ENCODE peak calls at places on chromosomes 4 and X, in seven cellular contexts. F is midbrain; I is activated gamma-delta T cell treated with Interleukin-2 at 50 U/mL for 16 hours; Q is stimulated activated effector memory CD8-positive, alpha-beta T cell treated with anti-CD3 and anti-CD28 coated beads, Interleukin-12 subunit alpha, Interleukin-12 subunit beta, amount 100 ng/mL, for 72 hours; B is HT1080; C is testis; N is RCC 7860. R is an unnamed sample.

GRCh38 chr4:185194924-185195632 is 8.7 kb downstream of the CFAP97 start:
- DNase-seq in F (no peak), I (no peak), Q (no peak), B (no peak), C (no peak), N (no peak), R (no peak)

GRCh38 chrX:70960728-70961127 is 29.8 kb upstream of the SLC7A3 start:
- DNase-seq in F (no peak), I (no peak), Q (no peak), B (no peak), C (no peak), N (no peak), R (no peak)

GRCh38 chr4:84579410-84579791 is 3.5 kb upstream of the CDS1 start:
- DNase-seq in F (peak; percentile 6), I (no peak), Q (no peak), B (no peak), C (no peak), N (peak; percentile 18), R (no peak)

GRCh38 chr4:16225996-16226815 is at the start of gene TAPT1:
- DNase-seq in F (peak; percentile 73), I (peak; percentile 69), Q (peak; percentile 82), B (no peak), C (peak; percentile 86), N (peak; percentile 36), R (peak; percentile 76)

GRCh38 chr4:108991929-108992328 is 229.1 kb upstream of the ETNPPL start:
- DNase-seq in F (no peak), I (no peak), Q (no peak), B (peak; percentile 74), C (no peak), N (no peak), R (no peak)

GRCh38 chr4:124018383-124019317 is 622.1 kb downstream of the SPRY1 start:
- DNase-seq in F (no peak), I (no peak), Q (no peak), B (no peak), C (peak; percentile 45), N (no peak), R (peak; percentile 50)

GRCh38 chr4:145882594-145882993 is 56.0 kb downstream of the ZNF827 start:
- DNase-seq in F (peak; percentile 74), I (no peak), Q (no peak), B (no peak), C (no peak), N (no peak), R (no peak)

GRCh38 chr4:145679520-145679919 is 426 bp upstream of the C4orf51 start:
- DNase-seq in F (no peak), I (no peak), Q (no peak), B (peak; percentile 88), C (no peak), N (peak; percentile 84), R (peak; percentile 39)

GRCh38 chrX:134743121-134743520 is 84.8 kb upstream of the PLAC1 start:
- DNase-seq in F (no peak), I (no peak), Q (no peak), B (no peak), C (no peak), N (no peak), R (no peak)

GRCh38 chrX:45762699-45763647 is 562.3 kb upstream of the DIPK2B start:
- DNase-seq in F (no peak), I (no peak), Q (no peak), B (peak; percentile 54), C (no peak), N (no peak), R (no peak)

GRCh38 chrX:66016905-66017658 is 22.8 kb downstream of the VSIG4 start:
- DNase-seq in F (no peak), I (no peak), Q (no peak), B (no peak), C (no peak), N (no peak), R (no peak)

GRCh38 chr4:14726441-14727405 is 275.6 kb upstream of the CPEB2 start:
- DNase-seq in F (no peak), I (no peak), Q (no peak), B (peak; percentile 65), C (no peak), N (no peak), R (no peak)

R was measured in adrenal gland.